ENCODE peak calls at places on chromosomes 7 and 10, in ten cellular contexts. S is foreskin fibroblast, N is astrocyte of the spinal cord, C is Right ventricle myocardium superior, U is GM12865, R is DMS53, P is fibroblast of lung, B is OCI-M1, L is substantia nigra, Y is activated T-helper 1 cell treated with Interleukin-2 at 50 U/mL for 16 hours. O is an unnamed sample.

GRCh38 chr7:86199881-86200280 is 443.8 kb upstream of the GRM3 start:
- DNase-seq in P (no peak), R (no peak), C (no peak), Y (no peak), B (no peak), L (no peak), U (no peak), N (no peak), S (no peak), O (no peak)

GRCh38 chr7:116454377-116454776 is 45.2 kb upstream of the CAV2 start:
- DNase-seq in L (no peak), C (no peak), P (no peak), R (no peak), Y (no peak), S (no peak), U (no peak), B (no peak), N (no peak), O (no peak)

GRCh38 chr7:44153948-44154335 is 12.8 kb upstream of the MYL7 start:
- DNase-seq in C (no peak), U (no peak), P (no peak), Y (no peak), N (no peak), S (no peak), L (no peak), R (no peak), B (no peak), O (no peak)

GRCh38 chr10:29713450-29713849 is 78.7 kb upstream of the SVIL start:
- DNase-seq in P (no peak), C (no peak), U (no peak), N (no peak), B (no peak), R (no peak), L (no peak), Y (no peak), S (no peak), O (no peak)

GRCh38 chr7:148540041-148540738 is 50.4 kb upstream of the C7orf33 start:
- DNase-seq in U (no peak), P (peak), C (peak), Y (no peak), B (no peak), N (peak), R (no peak), L (no peak), S (peak), O (no peak)

GRCh38 chr10:6204341-6205191 is 1.8 kb downstream of the PFKFB3 start:
- DNase-seq in P (peak), U (peak), S (peak), C (peak), N (peak), R (peak), Y (no peak), L (no peak), B (no peak), O (peak)

GRCh38 chr10:122854648-122855047 is 9.0 kb upstream of the CUZD1 start:
- DNase-seq in U (no peak), B (no peak), C (no peak), P (peak), R (peak), N (peak), L (no peak), S (peak), Y (no peak), O (no peak)

GRCh38 chr10:31650010-31650409 is 278.6 kb downstream of the ARHGAP12 start:
- DNase-seq in C (peak), Y (no peak), N (peak), U (no peak), B (no peak), R (no peak), S (peak), L (no peak), P (peak), O (no peak)

GRCh38 chr10:77175631-77176222 is 461.9 kb downstream of the KCNMA1 start:
- DNase-seq in R (no peak), C (no peak), S (no peak), N (no peak), U (peak), Y (no peak), L (no peak), P (no peak), B (no peak), O (no peak)

GRCh38 chr7:16847381-16847860 is 34.4 kb downstream of the AGR3 start:
- DNase-seq in S (no peak), P (peak), Y (no peak), N (peak), U (no peak), L (no peak), B (peak), C (no peak), R (peak), O (no peak)

GRCh38 chr10:16901102-16901501 is 83.9 kb upstream of the RSU1 start:
- DNase-seq in Y (no peak), N (no peak), U (no peak), L (no peak), P (no peak), R (no peak), C (no peak), B (no peak), S (no peak), O (no peak)

GRCh38 chr7:142535123-142535779 is 214.0 kb upstream of the PRSS1 start:
- DNase-seq in U (peak), S (peak), L (no peak), Y (peak), B (peak), N (peak), C (peak), R (peak), P (peak), O (peak)

GRCh38 chr7:90625562-90625961 is 29.4 kb downstream of the CDK14 start:
- DNase-seq in N (peak), B (no peak), P (peak), Y (no peak), C (no peak), L (no peak), R (peak), S (peak), U (no peak), O (no peak)

GRCh38 chr7:69723663-69724062 is 125.4 kb downstream of the AUTS2 start:
- DNase-seq in S (no peak), N (no peak), B (no peak), R (no peak), L (no peak), Y (no peak), P (no peak), C (no peak), U (no peak), O (no peak)

GRCh38 chr7:157658851-157659412 is 322.1 kb downstream of the DNAJB6 start:
- DNase-seq in S (no peak), C (no peak), B (no peak), R (no peak), N (no peak), Y (no peak), L (no peak), U (no peak), P (no peak), O (peak)

GRCh38 chr10:22611425-22612111 is 102.8 kb downstream of the PIP4K2A start:
- DNase-seq in B (no peak), Y (peak), N (no peak), C (no peak), R (no peak), L (no peak), U (peak), P (no peak), S (no peak), O (no peak)

GRCh38 chr10:33377658-33378025 is 43.2 kb upstream of the NRP1 start:
- DNase-seq in B (no peak), U (no peak), S (peak), C (no peak), P (peak), N (peak), R (no peak), Y (no peak), L (no peak), O (no peak)

GRCh38 chr7:75977741-75978140 is 16.7 kb downstream of the TMEM120A start:
- DNase-seq in Y (no peak), U (no peak), L (no peak), P (no peak), N (no peak), B (no peak), S (no peak), R (no peak), C (peak), O (no peak)

GRCh38 chr10:30387646-30388243 is 38.7 kb upstream of the MTPAP start:
- DNase-seq in R (no peak), C (no peak), P (peak), L (no peak), S (peak), N (peak), B (no peak), Y (no peak), U (no peak), O (no peak)

GRCh38 chr7:3918576-3918975 is 617.5 kb downstream of the SDK1 start:
- DNase-seq in C (no peak), P (no peak), N (no peak), Y (no peak), S (no peak), U (no peak), B (no peak), R (no peak), L (no peak), O (no peak)

GRCh38 chr10:97069576-97070362 is 116.0 kb downstream of the SLIT1 start:
- DNase-seq in C (no peak), P (peak), S (no peak), B (peak), L (no peak), Y (no peak), R (peak), U (peak), N (peak), O (no peak)

GRCh38 chr10:36880898-36881297 is 244.5 kb upstream of the ANKRD30A start:
- DNase-seq in C (no peak), U (peak), R (peak), S (peak), P (peak), N (peak), Y (no peak), B (peak), L (no peak), O (no peak)

GRCh38 chr7:43591551-43592180 is 8.8 kb downstream of the STK17A start:
- DNase-seq in U (peak), N (no peak), Y (no peak), P (peak), C (no peak), R (no peak), S (no peak), L (no peak), B (no peak), O (no peak)

GRCh38 chr10:132407846-132408278 is 10.9 kb downstream of the PWWP2B start:
- DNase-seq in N (peak), Y (no peak), B (no peak), S (no peak), U (no peak), R (peak), P (no peak), C (no peak), L (no peak), O (no peak)

GRCh38 chr7:73721237-73721848 is 1.9 kb upstream of the STX1A start:
- DNase-seq in R (no peak), P (no peak), S (no peak), N (no peak), B (no peak), L (peak), C (peak), Y (no peak), U (no peak), O (no peak)